ENCODE peak calls at places on chromosomes 3 and 15, in seven cellular contexts. One of them, this sample, is unnamed. For H3K27me3, the result is how much of the 10 kb centered on the place peaks cover.

GRCh38 chr3:51712963-51713362 is 6.1 kb downstream of the GRM2 start:
- DNase-seq in mammary epithelial cell: no peak
- DNase-seq in lower lobe of right lung: no peak
- DNase-seq in left ventricle myocardium inferior: no peak
- DNase-seq in fibroblast of lung: no peak
- DNase-seq in ovary: peak
- DNase-seq in WERI-Rb-1: no peak
- DNase-seq in this sample: peak

GRCh38 chr3:141039573-141039972 is 11.6 kb upstream of the SPSB4 start:
- DNase-seq in mammary epithelial cell: no peak
- DNase-seq in lower lobe of right lung: no peak
- DNase-seq in left ventricle myocardium inferior: no peak
- DNase-seq in fibroblast of lung: no peak
- DNase-seq in ovary: no peak
- DNase-seq in WERI-Rb-1: no peak
- DNase-seq in this sample: no peak

GRCh38 chr15:23564798-23565394 is 578 bp upstream of the MKRN3 start:
- DNase-seq in mammary epithelial cell: no peak
- DNase-seq in lower lobe of right lung: no peak
- DNase-seq in left ventricle myocardium inferior: no peak
- DNase-seq in fibroblast of lung: peak
- DNase-seq in ovary: no peak
- DNase-seq in WERI-Rb-1: peak
- DNase-seq in this sample: no peak

GRCh38 chr15:40421246-40422157 is 15.9 kb downstream of the IVD start:
- DNase-seq in mammary epithelial cell: peak
- DNase-seq in lower lobe of right lung: peak
- DNase-seq in left ventricle myocardium inferior: peak
- DNase-seq in fibroblast of lung: peak
- DNase-seq in ovary: peak
- DNase-seq in WERI-Rb-1: peak
- DNase-seq in this sample: peak

GRCh38 chr15:52180196-52180835 is 10.9 kb downstream of the GNB5 start:
- DNase-seq in mammary epithelial cell: no peak
- DNase-seq in lower lobe of right lung: peak
- DNase-seq in left ventricle myocardium inferior: no peak
- DNase-seq in fibroblast of lung: no peak
- DNase-seq in ovary: peak
- DNase-seq in WERI-Rb-1: no peak
- DNase-seq in this sample: peak

GRCh38 chr3:111616417-111617105 is 21.4 kb upstream of the ZBED2 start:
- DNase-seq in mammary epithelial cell: peak
- DNase-seq in lower lobe of right lung: peak
- DNase-seq in left ventricle myocardium inferior: no peak
- DNase-seq in fibroblast of lung: no peak
- DNase-seq in ovary: no peak
- DNase-seq in WERI-Rb-1: no peak
- DNase-seq in this sample: no peak

GRCh38 chr3:36907911-36908646 is 36.8 kb downstream of the TRANK1 start:
- DNase-seq in mammary epithelial cell: peak
- DNase-seq in lower lobe of right lung: peak
- DNase-seq in left ventricle myocardium inferior: peak
- DNase-seq in fibroblast of lung: peak
- DNase-seq in ovary: peak
- DNase-seq in WERI-Rb-1: no peak
- DNase-seq in this sample: no peak

GRCh38 chr3:71251156-71251775 is 332.3 kb downstream of the FOXP1 start:
- DNase-seq in mammary epithelial cell: no peak
- DNase-seq in lower lobe of right lung: no peak
- DNase-seq in left ventricle myocardium inferior: no peak
- DNase-seq in fibroblast of lung: peak
- DNase-seq in ovary: no peak
- DNase-seq in WERI-Rb-1: no peak
- DNase-seq in this sample: no peak

GRCh38 chr3:36540898-36541518 is 160.7 kb downstream of the STAC start:
- DNase-seq in mammary epithelial cell: peak
- DNase-seq in lower lobe of right lung: no peak
- DNase-seq in left ventricle myocardium inferior: no peak
- DNase-seq in fibroblast of lung: peak
- DNase-seq in ovary: no peak
- DNase-seq in WERI-Rb-1: peak
- DNase-seq in this sample: peak

GRCh38 chr3:71581451-71581980 is 2.0 kb downstream of the FOXP1 start:
- DNase-seq in mammary epithelial cell: peak
- DNase-seq in lower lobe of right lung: peak
- DNase-seq in left ventricle myocardium inferior: peak
- DNase-seq in fibroblast of lung: peak
- DNase-seq in ovary: peak
- DNase-seq in WERI-Rb-1: peak
- DNase-seq in this sample: peak

GRCh38 chr15:57079446-57079845 is 161.0 kb downstream of the TCF12 start:
- DNase-seq in mammary epithelial cell: no peak
- DNase-seq in lower lobe of right lung: no peak
- DNase-seq in left ventricle myocardium inferior: no peak
- DNase-seq in fibroblast of lung: peak
- DNase-seq in ovary: no peak
- DNase-seq in WERI-Rb-1: no peak
- DNase-seq in this sample: no peak

GRCh38 chr15:28943611-28944230 is 57.9 kb downstream of the APBA2 start:
- DNase-seq in mammary epithelial cell: no peak
- DNase-seq in lower lobe of right lung: no peak
- DNase-seq in left ventricle myocardium inferior: no peak
- DNase-seq in fibroblast of lung: no peak
- DNase-seq in ovary: peak
- DNase-seq in WERI-Rb-1: no peak
- DNase-seq in this sample: peak

GRCh38 chr3:71493372-71493771 is 90.2 kb downstream of the FOXP1 start:
- DNase-seq in mammary epithelial cell: no peak
- DNase-seq in lower lobe of right lung: no peak
- DNase-seq in left ventricle myocardium inferior: no peak
- DNase-seq in fibroblast of lung: no peak
- DNase-seq in ovary: no peak
- DNase-seq in WERI-Rb-1: no peak
- DNase-seq in this sample: no peak

GRCh38 chr15:44545934-44546802 is 9.2 kb downstream of the EIF3J start:
- DNase-seq in mammary epithelial cell: peak
- DNase-seq in lower lobe of right lung: no peak
- DNase-seq in left ventricle myocardium inferior: no peak
- DNase-seq in fibroblast of lung: peak
- DNase-seq in ovary: no peak
- DNase-seq in WERI-Rb-1: no peak
- DNase-seq in this sample: peak

GRCh38 chr3:172982731-172983364 is 158.2 kb downstream of the SPATA16 start:
- DNase-seq in mammary epithelial cell: no peak
- DNase-seq in lower lobe of right lung: no peak
- DNase-seq in left ventricle myocardium inferior: no peak
- DNase-seq in fibroblast of lung: no peak
- DNase-seq in ovary: no peak
- DNase-seq in WERI-Rb-1: no peak
- DNase-seq in this sample: no peak

GRCh38 chr3:42229942-42230688 is 35.9 kb downstream of the CCK start:
- DNase-seq in mammary epithelial cell: peak
- DNase-seq in lower lobe of right lung: no peak
- DNase-seq in left ventricle myocardium inferior: no peak
- DNase-seq in fibroblast of lung: peak
- DNase-seq in ovary: no peak
- DNase-seq in WERI-Rb-1: peak
- DNase-seq in this sample: peak

GRCh38 chr3:113698891-113699465 is 2.5 kb upstream of the USF3 start:
- DNase-seq in mammary epithelial cell: peak
- DNase-seq in lower lobe of right lung: peak
- DNase-seq in left ventricle myocardium inferior: no peak
- DNase-seq in fibroblast of lung: peak
- DNase-seq in ovary: peak
- DNase-seq in WERI-Rb-1: no peak
- DNase-seq in this sample: peak

GRCh38 chr3:73827204-73827603 is 202.5 kb upstream of the PDZRN3 start:
- DNase-seq in mammary epithelial cell: no peak
- DNase-seq in lower lobe of right lung: no peak
- DNase-seq in left ventricle myocardium inferior: no peak
- DNase-seq in fibroblast of lung: no peak
- DNase-seq in ovary: no peak
- DNase-seq in WERI-Rb-1: no peak
- DNase-seq in this sample: no peak

GRCh38 chr15:48406240-48406891 is 75.1 kb downstream of the DUT start:
- DNase-seq in mammary epithelial cell: no peak
- DNase-seq in lower lobe of right lung: no peak
- DNase-seq in left ventricle myocardium inferior: no peak
- DNase-seq in fibroblast of lung: no peak
- DNase-seq in ovary: no peak
- DNase-seq in WERI-Rb-1: no peak
- DNase-seq in this sample: no peak

GRCh38 chr3:99356681-99357080 is 281.7 kb upstream of the COL8A1 start:
- DNase-seq in mammary epithelial cell: no peak
- DNase-seq in lower lobe of right lung: no peak
- DNase-seq in left ventricle myocardium inferior: no peak
- DNase-seq in fibroblast of lung: no peak
- DNase-seq in ovary: no peak
- DNase-seq in WERI-Rb-1: no peak
- DNase-seq in this sample: no peak

GRCh38 chr3:113981803-113982202 is 34.0 kb downstream of the ZDHHC23 start:
- DNase-seq in mammary epithelial cell: no peak
- DNase-seq in lower lobe of right lung: no peak
- DNase-seq in left ventricle myocardium inferior: no peak
- DNase-seq in fibroblast of lung: no peak
- DNase-seq in ovary: no peak
- DNase-seq in WERI-Rb-1: no peak
- DNase-seq in this sample: no peak

GRCh38 chr15:91967935-91968605 is 114.6 kb downstream of the SLCO3A1 start:
- DNase-seq in mammary epithelial cell: no peak
- DNase-seq in lower lobe of right lung: no peak
- DNase-seq in left ventricle myocardium inferior: no peak
- DNase-seq in fibroblast of lung: peak
- DNase-seq in ovary: no peak
- DNase-seq in WERI-Rb-1: no peak
- DNase-seq in this sample: no peak

GRCh38 chr15:81642451-81642990 is 268.5 kb upstream of the TMC3 start:
- DNase-seq in mammary epithelial cell: no peak
- DNase-seq in lower lobe of right lung: no peak
- DNase-seq in left ventricle myocardium inferior: no peak
- DNase-seq in fibroblast of lung: peak
- DNase-seq in ovary: no peak
- DNase-seq in WERI-Rb-1: peak
- DNase-seq in this sample: no peak
- H3K4me3 ChIP-seq in mammary epithelial cell: no peak
- H3K4me3 ChIP-seq in lower lobe of right lung: no peak
- H3K4me3 ChIP-seq in left ventricle myocardium inferior: no peak
- H3K4me3 ChIP-seq in fibroblast of lung: no peak
- H3K4me3 ChIP-seq in ovary: no peak
- H3K4me3 ChIP-seq in WERI-Rb-1: no peak
- H3K4me3 ChIP-seq in this sample: no peak

GRCh38 chr3:11014752-11015151 is 22.2 kb downstream of the SLC6A1 start:
- DNase-seq in mammary epithelial cell: no peak
- DNase-seq in lower lobe of right lung: no peak
- DNase-seq in left ventricle myocardium inferior: no peak
- DNase-seq in fibroblast of lung: no peak
- DNase-seq in ovary: no peak
- DNase-seq in WERI-Rb-1: no peak
- DNase-seq in this sample: no peak
- H3K27me3 ChIP-seq in mammary epithelial cell: under half
- H3K27me3 ChIP-seq in lower lobe of right lung: under half
- H3K27me3 ChIP-seq in left ventricle myocardium inferior: under half
- H3K27me3 ChIP-seq in fibroblast of lung: under half
- H3K27me3 ChIP-seq in ovary: under half
- H3K27me3 ChIP-seq in WERI-Rb-1: under half
- H3K27me3 ChIP-seq in this sample: under half

GRCh38 chr15:25850154-25851111 is 12.7 kb downstream of the ATP10A start:
- DNase-seq in mammary epithelial cell: no peak
- DNase-seq in lower lobe of right lung: peak
- DNase-seq in left ventricle myocardium inferior: peak
- DNase-seq in fibroblast of lung: peak
- DNase-seq in ovary: peak
- DNase-seq in WERI-Rb-1: no peak
- DNase-seq in this sample: peak

GRCh38 chr15:25849431-25849921 is 13.7 kb downstream of the ATP10A start:
- DNase-seq in mammary epithelial cell: no peak
- DNase-seq in lower lobe of right lung: no peak
- DNase-seq in left ventricle myocardium inferior: no peak
- DNase-seq in fibroblast of lung: peak
- DNase-seq in ovary: no peak
- DNase-seq in WERI-Rb-1: no peak
- DNase-seq in this sample: peak

GRCh38 chr15:25852027-25852426 is 11.1 kb downstream of the ATP10A start:
- DNase-seq in mammary epithelial cell: no peak
- DNase-seq in lower lobe of right lung: no peak
- DNase-seq in left ventricle myocardium inferior: no peak
- DNase-seq in fibroblast of lung: no peak
- DNase-seq in ovary: no peak
- DNase-seq in WERI-Rb-1: no peak
- DNase-seq in this sample: no peak

GRCh38 chr15:25848769-25849430 is 14.2 kb downstream of the ATP10A start:
- DNase-seq in mammary epithelial cell: no peak
- DNase-seq in lower lobe of right lung: no peak
- DNase-seq in left ventricle myocardium inferior: no peak
- DNase-seq in fibroblast of lung: no peak
- DNase-seq in ovary: no peak
- DNase-seq in WERI-Rb-1: no peak
- DNase-seq in this sample: peak

DNA sequence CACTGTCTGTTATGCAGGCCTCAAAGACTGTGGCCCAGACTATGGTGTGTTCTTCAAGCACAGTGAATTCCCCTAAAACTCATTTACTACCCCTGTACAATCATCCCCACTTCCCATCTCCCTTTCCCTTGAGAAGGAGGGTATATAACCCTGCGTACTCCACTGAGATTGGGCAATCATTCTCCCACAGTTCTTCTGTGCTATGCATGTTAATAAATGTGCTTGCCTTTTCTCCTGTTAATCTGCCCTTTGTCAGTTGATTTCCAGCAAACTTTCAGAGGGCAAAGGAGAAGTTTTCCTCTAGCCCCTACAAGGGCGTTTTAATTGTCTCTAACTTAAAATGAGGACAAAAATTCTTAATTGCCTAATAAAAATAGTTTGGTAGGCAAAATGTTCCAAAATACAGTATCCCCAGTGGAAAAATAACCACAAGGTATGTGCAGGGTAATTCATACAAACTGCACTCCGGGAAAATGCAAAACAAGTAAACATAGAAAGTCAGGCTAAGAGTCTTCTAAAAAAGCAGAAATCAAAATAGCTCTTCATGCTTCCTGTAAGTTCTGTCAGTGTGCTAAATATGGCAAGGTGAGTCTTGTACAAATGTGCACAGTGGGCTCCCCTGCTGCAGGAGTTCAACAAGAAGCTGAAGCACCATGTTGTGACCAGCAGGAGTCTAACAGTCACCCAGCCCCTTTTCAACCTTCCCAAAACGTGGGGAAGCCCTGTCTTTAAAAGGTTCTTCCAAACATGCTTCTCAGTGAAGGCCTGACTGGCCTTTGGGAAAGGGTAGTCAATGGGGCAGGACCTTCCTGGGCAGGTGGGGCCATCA is 10.2 kb downstream of the ATP10A start:
- DNase-seq in mammary epithelial cell: no peak
- DNase-seq in lower lobe of right lung: no peak
- DNase-seq in left ventricle myocardium inferior: no peak
- DNase-seq in fibroblast of lung: no peak
- DNase-seq in ovary: no peak
- DNase-seq in WERI-Rb-1: no peak
- DNase-seq in this sample: peak
- H3K4me3 ChIP-seq in mammary epithelial cell: no peak
- H3K4me3 ChIP-seq in lower lobe of right lung: no peak
- H3K4me3 ChIP-seq in left ventricle myocardium inferior: no peak
- H3K4me3 ChIP-seq in fibroblast of lung: no peak
- H3K4me3 ChIP-seq in ovary: no peak
- H3K4me3 ChIP-seq in WERI-Rb-1: no peak
- H3K4me3 ChIP-seq in this sample: no peak

GRCh38 chr3:195801251-195802183 is 10.2 kb downstream of the MUC4 start:
- DNase-seq in mammary epithelial cell: no peak
- DNase-seq in lower lobe of right lung: no peak
- DNase-seq in left ventricle myocardium inferior: no peak
- DNase-seq in fibroblast of lung: no peak
- DNase-seq in ovary: peak
- DNase-seq in WERI-Rb-1: no peak
- DNase-seq in this sample: peak
- H3K27me3 ChIP-seq in mammary epithelial cell: under half
- H3K27me3 ChIP-seq in lower lobe of right lung: under half
- H3K27me3 ChIP-seq in left ventricle myocardium inferior: under half
- H3K27me3 ChIP-seq in fibroblast of lung: under half
- H3K27me3 ChIP-seq in ovary: under half
- H3K27me3 ChIP-seq in WERI-Rb-1: under half
- H3K27me3 ChIP-seq in this sample: under half